ENCODE peak calls at places on chromosome 15, in six cellular contexts. H is upper lobe of left lung, T is spleen, M is stomach, X is Peyer's patch, G is OCI-LY7. P is an unnamed sample.

GRCh38 chr15:58257776-58258325 is 119.7 kb downstream of the AQP9 start:
- DNase-seq in H (no peak), T (no peak), M (no peak), X (no peak), G (no peak), P (no peak)

GRCh38 chr15:24678485-24678884 is 2.9 kb downstream of the NPAP1 start:
- DNase-seq in H (no peak), T (no peak), M (no peak), X (no peak), G (no peak), P (peak)

GRCh38 chr15:60010467-60011257 is 6.6 kb downstream of the FOXB1 start:
- DNase-seq in H (no peak), T (no peak), M (no peak), X (no peak), G (no peak), P (no peak)

GRCh38 chr15:101470548-101471239 is 18.8 kb downstream of the PCSK6 start:
- DNase-seq in H (no peak), T (no peak), M (no peak), X (no peak), G (no peak), P (no peak)

GRCh38 chr15:80559320-80559693 is 135.8 kb upstream of the ABHD17C start:
- DNase-seq in H (peak), T (no peak), M (no peak), X (no peak), G (no peak), P (peak)

GRCh38 chr15:90530250-90531051 is 728 bp downstream of the CRTC3 start:
- DNase-seq in H (peak), T (peak), M (peak), X (peak), G (peak), P (peak)

GRCh38 chr15:52780172-52780980 is 9.8 kb downstream of the ONECUT1 start:
- DNase-seq in H (no peak), T (peak), M (peak), X (peak), G (peak), P (peak)

GRCh38 chr15:57769266-57769665 is 62.8 kb downstream of the POLR2M start:
- DNase-seq in H (peak), T (no peak), M (no peak), X (no peak), G (no peak), P (peak)

GRCh38 chr15:59632714-59633113 is 21.1 kb downstream of the GCNT3 start:
- DNase-seq in H (no peak), T (no peak), M (no peak), X (no peak), G (no peak), P (peak)

GRCh38 chr15:45638641-45639040 is 3.8 kb downstream of the SQOR start:
- DNase-seq in H (no peak), T (no peak), M (no peak), X (no peak), G (no peak), P (peak)

GRCh38 chr15:80662129-80662528 is 33.0 kb upstream of the ABHD17C start:
- DNase-seq in H (no peak), T (no peak), M (no peak), X (no peak), G (peak), P (peak)

GRCh38 chr15:83324799-83325198 is 40.3 kb upstream of the BNC1 start:
- DNase-seq in H (no peak), T (no peak), M (no peak), X (no peak), G (no peak), P (no peak)

GRCh38 chr15:52791776-52792175 is 1.6 kb upstream of the ONECUT1 start:
- DNase-seq in H (no peak), T (no peak), M (no peak), X (no peak), G (no peak), P (no peak)

GRCh38 chr15:82046668-82047492 is 1.1 kb upstream of the MEX3B start:
- DNase-seq in H (peak), T (peak), M (peak), X (peak), G (peak), P (peak)

GRCh38 chr15:89016549-89017041 is 71.7 kb upstream of the ABHD2 start:
- DNase-seq in H (no peak), T (no peak), M (no peak), X (no peak), G (no peak), P (no peak)

GRCh38 chr15:57235865-57236264 is 140.4 kb upstream of the CGNL1 start:
- DNase-seq in H (no peak), T (no peak), M (no peak), X (no peak), G (no peak), P (no peak)

GRCh38 chr15:87733005-87733404 is 523.5 kb downstream of the NTRK3 start:
- DNase-seq in H (no peak), T (no peak), M (no peak), X (no peak), G (no peak), P (no peak)

GRCh38 chr15:74251187-74251811 is 15.2 kb downstream of the CCDC33 start:
- DNase-seq in H (no peak), T (no peak), M (peak), X (no peak), G (no peak), P (no peak)

GRCh38 chr15:81163961-81164800 is 30.1 kb downstream of the CFAP161 start:
- DNase-seq in H (no peak), T (no peak), M (no peak), X (no peak), G (no peak), P (no peak)

GRCh38 chr15:58355965-58356358 is 75.8 kb upstream of the LIPC start:
- DNase-seq in H (no peak), T (no peak), M (no peak), X (no peak), G (no peak), P (no peak)

GRCh38 chr15:100688549-100689120 is 86.2 kb downstream of the ASB7 start:
- DNase-seq in H (no peak), T (peak), M (no peak), X (no peak), G (no peak), P (no peak)

GRCh38 chr15:42057744-42058646 is 36.4 kb downstream of the PLA2G4D start:
- DNase-seq in H (no peak), T (no peak), M (no peak), X (no peak), G (no peak), P (no peak)

GRCh38 chr15:90487186-90487585 is 42.5 kb upstream of the CRTC3 start:
- DNase-seq in H (peak), T (no peak), M (no peak), X (no peak), G (no peak), P (no peak)

GRCh38 chr15:61115241-61115640 is 113.9 kb downstream of the RORA start:
- DNase-seq in H (no peak), T (no peak), M (no peak), X (no peak), G (no peak), P (no peak)

GRCh38 chr15:61175024-61175423 is 54.1 kb downstream of the RORA start:
- DNase-seq in H (no peak), T (no peak), M (no peak), X (no peak), G (no peak), P (no peak)

GRCh38 chr15:42879390-42879912 is 41.1 kb downstream of the TTBK2 start:
- DNase-seq in H (no peak), T (no peak), M (no peak), X (no peak), G (no peak), P (no peak)

GRCh38 chr15:69648215-69648614 is 195.6 kb downstream of the RPLP1 start:
- DNase-seq in H (no peak), T (no peak), M (no peak), X (no peak), G (no peak), P (no peak)

GRCh38 chr15:46918462-46919125 is 798.7 kb upstream of the SEMA6D start:
- DNase-seq in H (no peak), T (no peak), M (no peak), X (no peak), G (no peak), P (no peak)

GRCh38 chr15:90838066-90838465 is 30.3 kb upstream of the FURIN start:
- DNase-seq in H (peak), T (peak), M (no peak), X (peak), G (no peak), P (no peak)

GRCh38 chr15:94235041-94235440 is 3.7 kb downstream of the MCTP2 start:
- DNase-seq in H (no peak), T (no peak), M (no peak), X (no peak), G (no peak), P (no peak)
- H3K4me3 ChIP-seq in H (no peak), T (peak), M (no peak), X (no peak), G (no peak), P (no peak)

GRCh38 chr15:62475595-62475994 is 310.5 kb upstream of the C2CD4B start:
- DNase-seq in H (no peak), T (no peak), M (no peak), X (no peak), G (no peak), P (no peak)

GRCh38 chr15:62474771-62475124 is 309.7 kb upstream of the C2CD4B start:
- DNase-seq in H (no peak), T (no peak), M (no peak), X (no peak), G (no peak), P (no peak)

GRCh38 chr15:62469874-62470688 is 305.0 kb upstream of the C2CD4B start:
- DNase-seq in H (peak), T (no peak), M (no peak), X (no peak), G (no peak), P (no peak)

GRCh38 chr15:62474021-62474770 is 309.1 kb upstream of the C2CD4B start:
- DNase-seq in H (no peak), T (no peak), M (no peak), X (no peak), G (no peak), P (no peak)

GRCh38 chr15:62472616-62473299 is 307.7 kb upstream of the C2CD4B start:
- DNase-seq in H (no peak), T (no peak), M (no peak), X (no peak), G (no peak), P (peak)
- H3K4me3 ChIP-seq in H (no peak), T (no peak), M (no peak), X (no peak), G (no peak), P (no peak)

GRCh38 chr15:66388576-66388975 is 1.9 kb downstream of the MAP2K1 start:
- DNase-seq in H (no peak), T (no peak), M (no peak), X (no peak), G (peak), P (no peak)
- H3K4me3 ChIP-seq in H (peak), T (peak), M (no peak), X (no peak), G (peak), P (peak)

GRCh38 chr15:71386448-71387236 is 271.4 kb downstream of the THSD4 start:
- DNase-seq in H (no peak), T (no peak), M (no peak), X (no peak), G (peak), P (peak)
- H3K4me3 ChIP-seq in H (no peak), T (no peak), M (no peak), X (no peak), G (no peak), P (no peak)

GRCh38 chr15:26628071-26628470 is 144.8 kb downstream of the GABRB3 start:
- DNase-seq in H (no peak), T (no peak), M (no peak), X (no peak), G (peak), P (no peak)

GRCh38 chr15:26630857-26631256 is 142.0 kb downstream of the GABRB3 start:
- DNase-seq in H (no peak), T (no peak), M (no peak), X (no peak), G (peak), P (no peak)

GRCh38 chr15:26631894-26632293 is 141.0 kb downstream of the GABRB3 start:
- DNase-seq in H (no peak), T (no peak), M (no peak), X (no peak), G (peak), P (no peak)

GRCh38 chr15:26632500-26632899 is 140.4 kb downstream of the GABRB3 start:
- DNase-seq in H (peak), T (no peak), M (peak), X (no peak), G (peak), P (no peak)

GRCh38 chr15:26628879-26629529 is 143.9 kb downstream of the GABRB3 start:
- DNase-seq in H (peak), T (peak), M (peak), X (peak), G (peak), P (no peak)
- H3K4me3 ChIP-seq in H (peak), T (no peak), M (peak), X (peak), G (peak), P (no peak)

GRCh38 chr15:67884009-67884408 is 44.2 kb upstream of the RNU6-1 start:
- DNase-seq in H (no peak), T (no peak), M (no peak), X (no peak), G (no peak), P (no peak)
- H3K4me3 ChIP-seq in H (peak), T (peak), M (peak), X (no peak), G (peak), P (peak)

DNA sequence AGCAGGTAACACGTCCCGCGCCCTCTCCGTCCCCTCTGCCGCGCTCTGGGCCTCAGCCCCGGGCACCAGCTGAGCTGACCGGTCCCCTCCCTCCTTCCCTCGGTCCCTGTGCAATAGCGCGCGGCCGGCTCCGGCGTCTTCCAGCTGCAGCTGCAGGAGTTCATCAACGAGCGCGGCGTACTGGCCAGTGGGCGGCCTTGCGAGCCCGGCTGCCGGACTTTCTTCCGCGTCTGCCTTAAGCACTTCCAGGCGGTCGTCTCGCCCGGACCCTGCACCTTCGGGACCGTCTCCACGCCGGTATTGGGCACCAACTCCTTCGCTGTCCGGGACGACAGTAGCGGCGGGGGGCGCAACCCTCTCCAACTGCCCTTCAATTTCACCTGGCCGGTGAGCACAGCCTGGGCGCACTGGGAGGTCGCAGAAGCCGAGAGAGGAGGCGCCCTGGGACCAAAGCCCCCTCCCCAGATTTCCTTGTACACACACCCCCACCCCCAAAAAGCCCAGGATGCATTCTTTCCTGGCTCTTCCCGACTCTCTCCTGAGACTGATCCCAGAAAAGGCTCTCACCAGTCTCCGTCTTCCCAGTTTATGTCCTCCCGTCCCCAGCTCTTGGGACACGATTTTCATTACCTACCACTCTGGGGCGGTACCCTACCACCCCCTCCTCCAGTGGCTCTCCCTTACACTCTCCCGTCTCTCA is 740 bp downstream of the DLL4 start:
- DNase-seq in H (peak), T (peak), M (peak), X (peak), G (no peak), P (peak)
- H3K4me3 ChIP-seq in H (peak), T (peak), M (peak), X (peak), G (no peak), P (peak)

GRCh38 chr15:85008474-85009260 is 27.0 kb downstream of the PDE8A start:
- DNase-seq in H (no peak), T (no peak), M (no peak), X (no peak), G (peak), P (peak)
- H3K4me3 ChIP-seq in H (no peak), T (no peak), M (no peak), X (no peak), G (peak), P (no peak)